ENCODE peak calls at places on chromosomes 11 and 22, in ten cellular contexts. One of them, this sample, is unnamed.

GRCh38 chr11:8256271-8257002 is 7.2 kb downstream of the LMO1 start:
- DNase-seq in Caki2: no peak
- DNase-seq in aorta: no peak
- DNase-seq in retinal pigment epithelial cell: no peak
- DNase-seq in stimulated activated CD4-positive, alpha-beta T cell treated with anti-CD3 and anti-CD28 coated beads, Interleukin-2, amount 100 ng/mL, for 48 hours: no peak
- DNase-seq in NAMALWA: no peak
- DNase-seq in left ventricle myocardium inferior: no peak
- DNase-seq in ACHN: no peak
- DNase-seq in activated CD4-positive, alpha-beta T cell treated with anti-CD3 and anti-CD28 coated beads for 1 hour: no peak
- DNase-seq in non-pigmented ciliary epithelial cell: no peak
- DNase-seq in this sample: no peak

GRCh38 chr11:123302751-123303195 is 107.7 kb upstream of the CLMP start:
- DNase-seq in Caki2: no peak
- DNase-seq in aorta: no peak
- DNase-seq in retinal pigment epithelial cell: peak; percentile 18
- DNase-seq in stimulated activated CD4-positive, alpha-beta T cell treated with anti-CD3 and anti-CD28 coated beads, Interleukin-2, amount 100 ng/mL, for 48 hours: no peak
- DNase-seq in NAMALWA: no peak
- DNase-seq in left ventricle myocardium inferior: no peak
- DNase-seq in ACHN: peak; percentile 35
- DNase-seq in activated CD4-positive, alpha-beta T cell treated with anti-CD3 and anti-CD28 coated beads for 1 hour: no peak
- DNase-seq in non-pigmented ciliary epithelial cell: peak; percentile 52
- DNase-seq in this sample: no peak

GRCh38 chr11:11973361-11973800 is 35.0 kb downstream of the DKK3 start:
- DNase-seq in Caki2: no peak
- DNase-seq in aorta: peak; percentile 87
- DNase-seq in retinal pigment epithelial cell: no peak
- DNase-seq in stimulated activated CD4-positive, alpha-beta T cell treated with anti-CD3 and anti-CD28 coated beads, Interleukin-2, amount 100 ng/mL, for 48 hours: no peak
- DNase-seq in NAMALWA: no peak
- DNase-seq in left ventricle myocardium inferior: peak; percentile 82
- DNase-seq in ACHN: no peak
- DNase-seq in activated CD4-positive, alpha-beta T cell treated with anti-CD3 and anti-CD28 coated beads for 1 hour: no peak
- DNase-seq in non-pigmented ciliary epithelial cell: no peak
- DNase-seq in this sample: peak; percentile 91

GRCh38 chr11:57644748-57645715 is 4.7 kb downstream of the YPEL4 start:
- DNase-seq in Caki2: peak; percentile 38
- DNase-seq in aorta: peak; percentile 90
- DNase-seq in retinal pigment epithelial cell: no peak
- DNase-seq in stimulated activated CD4-positive, alpha-beta T cell treated with anti-CD3 and anti-CD28 coated beads, Interleukin-2, amount 100 ng/mL, for 48 hours: peak; percentile 89
- DNase-seq in NAMALWA: peak; percentile 88
- DNase-seq in left ventricle myocardium inferior: peak; percentile 75
- DNase-seq in ACHN: peak; percentile 65
- DNase-seq in activated CD4-positive, alpha-beta T cell treated with anti-CD3 and anti-CD28 coated beads for 1 hour: peak; percentile 76
- DNase-seq in non-pigmented ciliary epithelial cell: no peak
- DNase-seq in this sample: peak; percentile 92

GRCh38 chr22:35543702-35544101 is 3.1 kb downstream of the RASD2 start:
- DNase-seq in Caki2: no peak
- DNase-seq in aorta: no peak
- DNase-seq in retinal pigment epithelial cell: no peak
- DNase-seq in stimulated activated CD4-positive, alpha-beta T cell treated with anti-CD3 and anti-CD28 coated beads, Interleukin-2, amount 100 ng/mL, for 48 hours: no peak
- DNase-seq in NAMALWA: no peak
- DNase-seq in left ventricle myocardium inferior: no peak
- DNase-seq in ACHN: no peak
- DNase-seq in activated CD4-positive, alpha-beta T cell treated with anti-CD3 and anti-CD28 coated beads for 1 hour: no peak
- DNase-seq in non-pigmented ciliary epithelial cell: no peak
- DNase-seq in this sample: no peak

GRCh38 chr11:115682101-115682500 is 177.9 kb upstream of the CADM1 start:
- DNase-seq in Caki2: no peak
- DNase-seq in aorta: no peak
- DNase-seq in retinal pigment epithelial cell: no peak
- DNase-seq in stimulated activated CD4-positive, alpha-beta T cell treated with anti-CD3 and anti-CD28 coated beads, Interleukin-2, amount 100 ng/mL, for 48 hours: no peak
- DNase-seq in NAMALWA: no peak
- DNase-seq in left ventricle myocardium inferior: no peak
- DNase-seq in ACHN: no peak
- DNase-seq in activated CD4-positive, alpha-beta T cell treated with anti-CD3 and anti-CD28 coated beads for 1 hour: no peak
- DNase-seq in non-pigmented ciliary epithelial cell: no peak
- DNase-seq in this sample: no peak

GRCh38 chr11:69361048-69361447 is 67.1 kb downstream of the MYEOV start:
- DNase-seq in Caki2: no peak
- DNase-seq in aorta: no peak
- DNase-seq in retinal pigment epithelial cell: no peak
- DNase-seq in stimulated activated CD4-positive, alpha-beta T cell treated with anti-CD3 and anti-CD28 coated beads, Interleukin-2, amount 100 ng/mL, for 48 hours: no peak
- DNase-seq in NAMALWA: no peak
- DNase-seq in left ventricle myocardium inferior: no peak
- DNase-seq in ACHN: no peak
- DNase-seq in activated CD4-positive, alpha-beta T cell treated with anti-CD3 and anti-CD28 coated beads for 1 hour: no peak
- DNase-seq in non-pigmented ciliary epithelial cell: no peak
- DNase-seq in this sample: no peak

GRCh38 chr11:120017582-120017981 is 120.3 kb downstream of the TRIM29 start:
- DNase-seq in Caki2: no peak
- DNase-seq in aorta: no peak
- DNase-seq in retinal pigment epithelial cell: no peak
- DNase-seq in stimulated activated CD4-positive, alpha-beta T cell treated with anti-CD3 and anti-CD28 coated beads, Interleukin-2, amount 100 ng/mL, for 48 hours: no peak
- DNase-seq in NAMALWA: no peak
- DNase-seq in left ventricle myocardium inferior: no peak
- DNase-seq in ACHN: no peak
- DNase-seq in activated CD4-positive, alpha-beta T cell treated with anti-CD3 and anti-CD28 coated beads for 1 hour: no peak
- DNase-seq in non-pigmented ciliary epithelial cell: no peak
- DNase-seq in this sample: no peak

GRCh38 chr22:26585104-26585790 is 4.7 kb downstream of the TPST2 start:
- DNase-seq in Caki2: peak; percentile 53
- DNase-seq in aorta: peak; percentile 84
- DNase-seq in retinal pigment epithelial cell: peak; percentile 69
- DNase-seq in stimulated activated CD4-positive, alpha-beta T cell treated with anti-CD3 and anti-CD28 coated beads, Interleukin-2, amount 100 ng/mL, for 48 hours: no peak
- DNase-seq in NAMALWA: no peak
- DNase-seq in left ventricle myocardium inferior: peak; percentile 78
- DNase-seq in ACHN: peak; percentile 91
- DNase-seq in activated CD4-positive, alpha-beta T cell treated with anti-CD3 and anti-CD28 coated beads for 1 hour: no peak
- DNase-seq in non-pigmented ciliary epithelial cell: peak; percentile 23
- DNase-seq in this sample: peak; percentile 89

GRCh38 chr22:23083315-23084021 is 13.1 kb downstream of the GNAZ start:
- DNase-seq in Caki2: no peak
- DNase-seq in aorta: no peak
- DNase-seq in retinal pigment epithelial cell: no peak
- DNase-seq in stimulated activated CD4-positive, alpha-beta T cell treated with anti-CD3 and anti-CD28 coated beads, Interleukin-2, amount 100 ng/mL, for 48 hours: no peak
- DNase-seq in NAMALWA: no peak
- DNase-seq in left ventricle myocardium inferior: no peak
- DNase-seq in ACHN: no peak
- DNase-seq in activated CD4-positive, alpha-beta T cell treated with anti-CD3 and anti-CD28 coated beads for 1 hour: no peak
- DNase-seq in non-pigmented ciliary epithelial cell: no peak
- DNase-seq in this sample: no peak

GRCh38 chr11:115623021-115623451 is 118.8 kb upstream of the CADM1 start:
- DNase-seq in Caki2: peak; percentile 75
- DNase-seq in aorta: peak; percentile 91
- DNase-seq in retinal pigment epithelial cell: peak; percentile 97
- DNase-seq in stimulated activated CD4-positive, alpha-beta T cell treated with anti-CD3 and anti-CD28 coated beads, Interleukin-2, amount 100 ng/mL, for 48 hours: no peak
- DNase-seq in NAMALWA: no peak
- DNase-seq in left ventricle myocardium inferior: peak; percentile 85
- DNase-seq in ACHN: peak; percentile 89
- DNase-seq in activated CD4-positive, alpha-beta T cell treated with anti-CD3 and anti-CD28 coated beads for 1 hour: no peak
- DNase-seq in non-pigmented ciliary epithelial cell: peak; percentile 89
- DNase-seq in this sample: peak; percentile 87

GRCh38 chr11:18192988-18193387 is 20.4 kb downstream of the MRGPRX4 start:
- DNase-seq in Caki2: no peak
- DNase-seq in aorta: no peak
- DNase-seq in retinal pigment epithelial cell: no peak
- DNase-seq in stimulated activated CD4-positive, alpha-beta T cell treated with anti-CD3 and anti-CD28 coated beads, Interleukin-2, amount 100 ng/mL, for 48 hours: no peak
- DNase-seq in NAMALWA: no peak
- DNase-seq in left ventricle myocardium inferior: no peak
- DNase-seq in ACHN: no peak
- DNase-seq in activated CD4-positive, alpha-beta T cell treated with anti-CD3 and anti-CD28 coated beads for 1 hour: no peak
- DNase-seq in non-pigmented ciliary epithelial cell: no peak
- DNase-seq in this sample: no peak

GRCh38 chr11:130146797-130147196 is 12.8 kb upstream of the ST14 start:
- DNase-seq in Caki2: no peak
- DNase-seq in aorta: no peak
- DNase-seq in retinal pigment epithelial cell: no peak
- DNase-seq in stimulated activated CD4-positive, alpha-beta T cell treated with anti-CD3 and anti-CD28 coated beads, Interleukin-2, amount 100 ng/mL, for 48 hours: no peak
- DNase-seq in NAMALWA: peak; percentile 66
- DNase-seq in left ventricle myocardium inferior: no peak
- DNase-seq in ACHN: no peak
- DNase-seq in activated CD4-positive, alpha-beta T cell treated with anti-CD3 and anti-CD28 coated beads for 1 hour: no peak
- DNase-seq in non-pigmented ciliary epithelial cell: no peak
- DNase-seq in this sample: no peak

GRCh38 chr22:39967996-39968968 is 8.1 kb downstream of the TMA7B start:
- DNase-seq in Caki2: no peak
- DNase-seq in aorta: no peak
- DNase-seq in retinal pigment epithelial cell: no peak
- DNase-seq in stimulated activated CD4-positive, alpha-beta T cell treated with anti-CD3 and anti-CD28 coated beads, Interleukin-2, amount 100 ng/mL, for 48 hours: no peak
- DNase-seq in NAMALWA: no peak
- DNase-seq in left ventricle myocardium inferior: peak; percentile 37
- DNase-seq in ACHN: no peak
- DNase-seq in activated CD4-positive, alpha-beta T cell treated with anti-CD3 and anti-CD28 coated beads for 1 hour: no peak
- DNase-seq in non-pigmented ciliary epithelial cell: no peak
- DNase-seq in this sample: peak; percentile 65

GRCh38 chr11:11382858-11383532 is 29.9 kb upstream of the CSNK2A3 start:
- DNase-seq in Caki2: no peak
- DNase-seq in aorta: no peak
- DNase-seq in retinal pigment epithelial cell: no peak
- DNase-seq in stimulated activated CD4-positive, alpha-beta T cell treated with anti-CD3 and anti-CD28 coated beads, Interleukin-2, amount 100 ng/mL, for 48 hours: no peak
- DNase-seq in NAMALWA: no peak
- DNase-seq in left ventricle myocardium inferior: no peak
- DNase-seq in ACHN: no peak
- DNase-seq in activated CD4-positive, alpha-beta T cell treated with anti-CD3 and anti-CD28 coated beads for 1 hour: no peak
- DNase-seq in non-pigmented ciliary epithelial cell: no peak
- DNase-seq in this sample: no peak

GRCh38 chr11:94563176-94563847 is 3.9 kb upstream of the PIWIL4 start:
- DNase-seq in Caki2: peak; percentile 37
- DNase-seq in aorta: no peak
- DNase-seq in retinal pigment epithelial cell: no peak
- DNase-seq in stimulated activated CD4-positive, alpha-beta T cell treated with anti-CD3 and anti-CD28 coated beads, Interleukin-2, amount 100 ng/mL, for 48 hours: no peak
- DNase-seq in NAMALWA: no peak
- DNase-seq in left ventricle myocardium inferior: no peak
- DNase-seq in ACHN: peak; percentile 39
- DNase-seq in activated CD4-positive, alpha-beta T cell treated with anti-CD3 and anti-CD28 coated beads for 1 hour: no peak
- DNase-seq in non-pigmented ciliary epithelial cell: peak; percentile 44
- DNase-seq in this sample: no peak

GRCh38 chr22:36424901-36425579 is 37.3 kb upstream of the MYH9 start:
- DNase-seq in Caki2: no peak
- DNase-seq in aorta: no peak
- DNase-seq in retinal pigment epithelial cell: no peak
- DNase-seq in stimulated activated CD4-positive, alpha-beta T cell treated with anti-CD3 and anti-CD28 coated beads, Interleukin-2, amount 100 ng/mL, for 48 hours: no peak
- DNase-seq in NAMALWA: no peak
- DNase-seq in left ventricle myocardium inferior: no peak
- DNase-seq in ACHN: no peak
- DNase-seq in activated CD4-positive, alpha-beta T cell treated with anti-CD3 and anti-CD28 coated beads for 1 hour: no peak
- DNase-seq in non-pigmented ciliary epithelial cell: no peak
- DNase-seq in this sample: no peak

GRCh38 chr11:16357776-16358175 is 1.4 kb upstream of the SOX6 start:
- DNase-seq in Caki2: no peak
- DNase-seq in aorta: no peak
- DNase-seq in retinal pigment epithelial cell: no peak
- DNase-seq in stimulated activated CD4-positive, alpha-beta T cell treated with anti-CD3 and anti-CD28 coated beads, Interleukin-2, amount 100 ng/mL, for 48 hours: no peak
- DNase-seq in NAMALWA: no peak
- DNase-seq in left ventricle myocardium inferior: no peak
- DNase-seq in ACHN: no peak
- DNase-seq in activated CD4-positive, alpha-beta T cell treated with anti-CD3 and anti-CD28 coated beads for 1 hour: no peak
- DNase-seq in non-pigmented ciliary epithelial cell: no peak
- DNase-seq in this sample: no peak

GRCh38 chr11:129460714-129461113 is 85.1 kb downstream of the BARX2 start:
- DNase-seq in Caki2: no peak
- DNase-seq in aorta: no peak
- DNase-seq in retinal pigment epithelial cell: no peak
- DNase-seq in stimulated activated CD4-positive, alpha-beta T cell treated with anti-CD3 and anti-CD28 coated beads, Interleukin-2, amount 100 ng/mL, for 48 hours: no peak
- DNase-seq in NAMALWA: no peak
- DNase-seq in left ventricle myocardium inferior: no peak
- DNase-seq in ACHN: no peak
- DNase-seq in activated CD4-positive, alpha-beta T cell treated with anti-CD3 and anti-CD28 coated beads for 1 hour: no peak
- DNase-seq in non-pigmented ciliary epithelial cell: no peak
- DNase-seq in this sample: no peak

GRCh38 chr11:36300651-36301050 is 4.6 kb downstream of the PRR5L start:
- DNase-seq in Caki2: no peak
- DNase-seq in aorta: no peak
- DNase-seq in retinal pigment epithelial cell: peak; percentile 27
- DNase-seq in stimulated activated CD4-positive, alpha-beta T cell treated with anti-CD3 and anti-CD28 coated beads, Interleukin-2, amount 100 ng/mL, for 48 hours: no peak
- DNase-seq in NAMALWA: no peak
- DNase-seq in left ventricle myocardium inferior: peak; percentile 72
- DNase-seq in ACHN: no peak
- DNase-seq in activated CD4-positive, alpha-beta T cell treated with anti-CD3 and anti-CD28 coated beads for 1 hour: no peak
- DNase-seq in non-pigmented ciliary epithelial cell: no peak
- DNase-seq in this sample: peak; percentile 79

GRCh38 chr11:2550606-2550970 is 105.8 kb downstream of the KCNQ1 start:
- DNase-seq in Caki2: no peak
- DNase-seq in aorta: peak; percentile 44
- DNase-seq in retinal pigment epithelial cell: no peak
- DNase-seq in stimulated activated CD4-positive, alpha-beta T cell treated with anti-CD3 and anti-CD28 coated beads, Interleukin-2, amount 100 ng/mL, for 48 hours: no peak
- DNase-seq in NAMALWA: no peak
- DNase-seq in left ventricle myocardium inferior: no peak
- DNase-seq in ACHN: no peak
- DNase-seq in activated CD4-positive, alpha-beta T cell treated with anti-CD3 and anti-CD28 coated beads for 1 hour: no peak
- DNase-seq in non-pigmented ciliary epithelial cell: no peak
- DNase-seq in this sample: no peak

GRCh38 chr11:126359431-126360048 is 4.1 kb downstream of the ST3GAL4 start:
- DNase-seq in Caki2: no peak
- DNase-seq in aorta: peak; percentile 84
- DNase-seq in retinal pigment epithelial cell: no peak
- DNase-seq in stimulated activated CD4-positive, alpha-beta T cell treated with anti-CD3 and anti-CD28 coated beads, Interleukin-2, amount 100 ng/mL, for 48 hours: no peak
- DNase-seq in NAMALWA: no peak
- DNase-seq in left ventricle myocardium inferior: peak; percentile 82
- DNase-seq in ACHN: no peak
- DNase-seq in activated CD4-positive, alpha-beta T cell treated with anti-CD3 and anti-CD28 coated beads for 1 hour: no peak
- DNase-seq in non-pigmented ciliary epithelial cell: no peak
- DNase-seq in this sample: peak; percentile 87

GRCh38 chr11:9092085-9092484 is 686 bp upstream of the SCUBE2 start:
- DNase-seq in Caki2: no peak
- DNase-seq in aorta: no peak
- DNase-seq in retinal pigment epithelial cell: no peak
- DNase-seq in stimulated activated CD4-positive, alpha-beta T cell treated with anti-CD3 and anti-CD28 coated beads, Interleukin-2, amount 100 ng/mL, for 48 hours: no peak
- DNase-seq in NAMALWA: no peak
- DNase-seq in left ventricle myocardium inferior: no peak
- DNase-seq in ACHN: no peak
- DNase-seq in activated CD4-positive, alpha-beta T cell treated with anti-CD3 and anti-CD28 coated beads for 1 hour: no peak
- DNase-seq in non-pigmented ciliary epithelial cell: no peak
- DNase-seq in this sample: no peak

GRCh38 chr22:26610983-26611382 is 6.8 kb downstream of the CRYBB1 start:
- DNase-seq in Caki2: no peak
- DNase-seq in aorta: no peak
- DNase-seq in retinal pigment epithelial cell: no peak
- DNase-seq in stimulated activated CD4-positive, alpha-beta T cell treated with anti-CD3 and anti-CD28 coated beads, Interleukin-2, amount 100 ng/mL, for 48 hours: no peak
- DNase-seq in NAMALWA: no peak
- DNase-seq in left ventricle myocardium inferior: no peak
- DNase-seq in ACHN: peak; percentile 7
- DNase-seq in activated CD4-positive, alpha-beta T cell treated with anti-CD3 and anti-CD28 coated beads for 1 hour: no peak
- DNase-seq in non-pigmented ciliary epithelial cell: no peak
- DNase-seq in this sample: no peak

GRCh38 chr11:18352581-18352980 is 30.2 kb downstream of the GTF2H1 start:
- DNase-seq in Caki2: no peak
- DNase-seq in aorta: no peak
- DNase-seq in retinal pigment epithelial cell: no peak
- DNase-seq in stimulated activated CD4-positive, alpha-beta T cell treated with anti-CD3 and anti-CD28 coated beads, Interleukin-2, amount 100 ng/mL, for 48 hours: no peak
- DNase-seq in NAMALWA: no peak
- DNase-seq in left ventricle myocardium inferior: no peak
- DNase-seq in ACHN: no peak
- DNase-seq in activated CD4-positive, alpha-beta T cell treated with anti-CD3 and anti-CD28 coated beads for 1 hour: no peak
- DNase-seq in non-pigmented ciliary epithelial cell: no peak
- DNase-seq in this sample: no peak

GRCh38 chr11:60810583-60810982 is 25.4 kb downstream of the MS4A10 start:
- DNase-seq in Caki2: no peak
- DNase-seq in aorta: no peak
- DNase-seq in retinal pigment epithelial cell: no peak
- DNase-seq in stimulated activated CD4-positive, alpha-beta T cell treated with anti-CD3 and anti-CD28 coated beads, Interleukin-2, amount 100 ng/mL, for 48 hours: no peak
- DNase-seq in NAMALWA: no peak
- DNase-seq in left ventricle myocardium inferior: no peak
- DNase-seq in ACHN: no peak
- DNase-seq in activated CD4-positive, alpha-beta T cell treated with anti-CD3 and anti-CD28 coated beads for 1 hour: no peak
- DNase-seq in non-pigmented ciliary epithelial cell: no peak
- DNase-seq in this sample: no peak

GRCh38 chr11:27563201-27563600 is 56.6 kb upstream of the LIN7C start:
- DNase-seq in Caki2: no peak
- DNase-seq in aorta: no peak
- DNase-seq in retinal pigment epithelial cell: no peak
- DNase-seq in stimulated activated CD4-positive, alpha-beta T cell treated with anti-CD3 and anti-CD28 coated beads, Interleukin-2, amount 100 ng/mL, for 48 hours: no peak
- DNase-seq in NAMALWA: no peak
- DNase-seq in left ventricle myocardium inferior: no peak
- DNase-seq in ACHN: no peak
- DNase-seq in activated CD4-positive, alpha-beta T cell treated with anti-CD3 and anti-CD28 coated beads for 1 hour: no peak
- DNase-seq in non-pigmented ciliary epithelial cell: peak; percentile 42
- DNase-seq in this sample: no peak

GRCh38 chr11:8080674-8081590 is at the start of gene TUB:
- DNase-seq in Caki2: no peak
- DNase-seq in aorta: peak; percentile 77
- DNase-seq in retinal pigment epithelial cell: no peak
- DNase-seq in stimulated activated CD4-positive, alpha-beta T cell treated with anti-CD3 and anti-CD28 coated beads, Interleukin-2, amount 100 ng/mL, for 48 hours: no peak
- DNase-seq in NAMALWA: no peak
- DNase-seq in left ventricle myocardium inferior: no peak
- DNase-seq in ACHN: no peak
- DNase-seq in activated CD4-positive, alpha-beta T cell treated with anti-CD3 and anti-CD28 coated beads for 1 hour: no peak
- DNase-seq in non-pigmented ciliary epithelial cell: no peak
- DNase-seq in this sample: peak; percentile 76